ENCODE peak calls at places on chromosomes 6 and 20, in seven cellular contexts. One of them, this sample, is unnamed.

GRCh38 chr6:109998159-109998785 is 20.2 kb downstream of the GPR6 start:
- DNase-seq in ovary: no peak
- DNase-seq in hepatocyte: no peak
- DNase-seq in fibroblast of lung: no peak
- DNase-seq in GM10248: no peak
- DNase-seq in astrocyte of the spinal cord: no peak
- DNase-seq in right lobe of liver: no peak
- DNase-seq in this sample: no peak

GRCh38 chr20:37999526-38000263 is 33.6 kb downstream of the TTI1 start:
- DNase-seq in right lobe of liver: no peak
- DNase-seq in fibroblast of lung: peak
- DNase-seq in hepatocyte: no peak
- DNase-seq in ovary: no peak
- DNase-seq in GM10248: no peak
- DNase-seq in astrocyte of the spinal cord: no peak
- DNase-seq in this sample: no peak

GRCh38 chr6:89615882-89616281 is 22.7 kb downstream of the LYRM2 start:
- DNase-seq in astrocyte of the spinal cord: no peak
- DNase-seq in GM10248: no peak
- DNase-seq in right lobe of liver: no peak
- DNase-seq in hepatocyte: no peak
- DNase-seq in ovary: no peak
- DNase-seq in fibroblast of lung: no peak
- DNase-seq in this sample: no peak

GRCh38 chr6:33851959-33852358 is 48.2 kb upstream of the MLN start:
- DNase-seq in ovary: no peak
- DNase-seq in fibroblast of lung: no peak
- DNase-seq in GM10248: no peak
- DNase-seq in hepatocyte: peak
- DNase-seq in right lobe of liver: no peak
- DNase-seq in astrocyte of the spinal cord: no peak
- DNase-seq in this sample: peak

GRCh38 chr6:79868098-79868722 is 79.1 kb downstream of the ELOVL4 start:
- DNase-seq in hepatocyte: peak
- DNase-seq in ovary: no peak
- DNase-seq in astrocyte of the spinal cord: peak
- DNase-seq in GM10248: peak
- DNase-seq in right lobe of liver: no peak
- DNase-seq in fibroblast of lung: peak
- DNase-seq in this sample: peak

GRCh38 chr6:93423542-93423941 is 4.2 kb upstream of the EPHA7 start:
- DNase-seq in fibroblast of lung: peak
- DNase-seq in GM10248: no peak
- DNase-seq in right lobe of liver: no peak
- DNase-seq in astrocyte of the spinal cord: peak
- DNase-seq in ovary: no peak
- DNase-seq in hepatocyte: peak
- DNase-seq in this sample: peak

GRCh38 chr6:3456395-3456767 is 469 bp downstream of the SLC22A23 start:
- DNase-seq in hepatocyte: no peak
- DNase-seq in fibroblast of lung: no peak
- DNase-seq in astrocyte of the spinal cord: no peak
- DNase-seq in ovary: no peak
- DNase-seq in right lobe of liver: no peak
- DNase-seq in GM10248: peak
- DNase-seq in this sample: no peak

GRCh38 chr6:144262470-144263369 is 22.4 kb upstream of the UTRN start:
- DNase-seq in ovary: no peak
- DNase-seq in right lobe of liver: no peak
- DNase-seq in GM10248: no peak
- DNase-seq in fibroblast of lung: no peak
- DNase-seq in astrocyte of the spinal cord: no peak
- DNase-seq in hepatocyte: no peak
- DNase-seq in this sample: peak

GRCh38 chr6:111812080-111813038 is 60.9 kb downstream of the FYN start:
- DNase-seq in GM10248: no peak
- DNase-seq in hepatocyte: no peak
- DNase-seq in astrocyte of the spinal cord: no peak
- DNase-seq in right lobe of liver: no peak
- DNase-seq in ovary: no peak
- DNase-seq in fibroblast of lung: peak
- DNase-seq in this sample: no peak

GRCh38 chr6:170162771-170163404 is 128.0 kb downstream of the DLL1 start:
- DNase-seq in fibroblast of lung: no peak
- DNase-seq in astrocyte of the spinal cord: no peak
- DNase-seq in hepatocyte: no peak
- DNase-seq in GM10248: no peak
- DNase-seq in ovary: no peak
- DNase-seq in right lobe of liver: no peak
- DNase-seq in this sample: no peak

GRCh38 chr6:170106906-170107525 is 183.9 kb downstream of the DLL1 start:
- DNase-seq in GM10248: no peak
- DNase-seq in astrocyte of the spinal cord: no peak
- DNase-seq in hepatocyte: no peak
- DNase-seq in right lobe of liver: peak
- DNase-seq in fibroblast of lung: no peak
- DNase-seq in ovary: peak
- DNase-seq in this sample: no peak

GRCh38 chr6:4401408-4402367 is 266.3 kb upstream of the ECI2 start:
- DNase-seq in right lobe of liver: no peak
- DNase-seq in astrocyte of the spinal cord: no peak
- DNase-seq in ovary: peak
- DNase-seq in GM10248: no peak
- DNase-seq in fibroblast of lung: peak
- DNase-seq in hepatocyte: no peak
- DNase-seq in this sample: no peak

GRCh38 chr20:5745416-5745968 is 4.7 kb upstream of the SHLD1 start:
- DNase-seq in right lobe of liver: no peak
- DNase-seq in GM10248: no peak
- DNase-seq in hepatocyte: no peak
- DNase-seq in astrocyte of the spinal cord: no peak
- DNase-seq in ovary: no peak
- DNase-seq in fibroblast of lung: no peak
- DNase-seq in this sample: no peak

GRCh38 chr6:140806431-140806830 is 1326.3 kb upstream of the GJE1 start:
- DNase-seq in GM10248: no peak
- DNase-seq in right lobe of liver: no peak
- DNase-seq in astrocyte of the spinal cord: no peak
- DNase-seq in ovary: no peak
- DNase-seq in hepatocyte: no peak
- DNase-seq in fibroblast of lung: peak
- DNase-seq in this sample: no peak

GRCh38 chr6:157840776-157841175 is 17.7 kb downstream of the SNX9 start:
- DNase-seq in GM10248: no peak
- DNase-seq in right lobe of liver: no peak
- DNase-seq in ovary: no peak
- DNase-seq in hepatocyte: no peak
- DNase-seq in astrocyte of the spinal cord: peak
- DNase-seq in fibroblast of lung: peak
- DNase-seq in this sample: no peak

GRCh38 chr20:49045440-49046086 is 549 bp upstream of the CSE1L start:
- DNase-seq in astrocyte of the spinal cord: no peak
- DNase-seq in ovary: no peak
- DNase-seq in hepatocyte: peak
- DNase-seq in right lobe of liver: peak
- DNase-seq in fibroblast of lung: no peak
- DNase-seq in GM10248: peak
- DNase-seq in this sample: peak

GRCh38 chr20:2400290-2400689 is 19.6 kb downstream of the TGM6 start:
- DNase-seq in ovary: no peak
- DNase-seq in astrocyte of the spinal cord: no peak
- DNase-seq in right lobe of liver: no peak
- DNase-seq in hepatocyte: no peak
- DNase-seq in fibroblast of lung: no peak
- DNase-seq in GM10248: no peak
- DNase-seq in this sample: no peak

GRCh38 chr6:679282-679681 is 13.7 kb downstream of the EXOC2 start:
- DNase-seq in fibroblast of lung: peak
- DNase-seq in astrocyte of the spinal cord: no peak
- DNase-seq in GM10248: no peak
- DNase-seq in ovary: no peak
- DNase-seq in right lobe of liver: no peak
- DNase-seq in hepatocyte: no peak
- DNase-seq in this sample: no peak

GRCh38 chr6:159565181-159565580 is 127.9 kb downstream of the SOD2 start:
- DNase-seq in ovary: no peak
- DNase-seq in GM10248: no peak
- DNase-seq in hepatocyte: no peak
- DNase-seq in astrocyte of the spinal cord: no peak
- DNase-seq in right lobe of liver: no peak
- DNase-seq in fibroblast of lung: no peak
- DNase-seq in this sample: no peak

GRCh38 chr6:43948527-43949450 is 178.5 kb downstream of the MRPL14 start:
- DNase-seq in hepatocyte: no peak
- DNase-seq in ovary: no peak
- DNase-seq in GM10248: no peak
- DNase-seq in fibroblast of lung: peak
- DNase-seq in astrocyte of the spinal cord: peak
- DNase-seq in right lobe of liver: no peak
- DNase-seq in this sample: no peak

GRCh38 chr6:155252581-155252980 is 11.2 kb upstream of the CLDN20 start:
- DNase-seq in fibroblast of lung: no peak
- DNase-seq in right lobe of liver: no peak
- DNase-seq in ovary: no peak
- DNase-seq in hepatocyte: no peak
- DNase-seq in astrocyte of the spinal cord: no peak
- DNase-seq in GM10248: no peak
- DNase-seq in this sample: no peak

GRCh38 chr6:63476302-63476701 is 96.0 kb upstream of the LOC128125822 start:
- DNase-seq in right lobe of liver: peak
- DNase-seq in hepatocyte: peak
- DNase-seq in GM10248: no peak
- DNase-seq in fibroblast of lung: no peak
- DNase-seq in astrocyte of the spinal cord: no peak
- DNase-seq in ovary: no peak
- DNase-seq in this sample: no peak

GRCh38 chr6:168388641-168389633 is 52.0 kb upstream of the SMOC2 start:
- DNase-seq in hepatocyte: peak
- DNase-seq in right lobe of liver: peak
- DNase-seq in astrocyte of the spinal cord: no peak
- DNase-seq in GM10248: no peak
- DNase-seq in fibroblast of lung: no peak
- DNase-seq in ovary: no peak
- DNase-seq in this sample: no peak

GRCh38 chr6:130848945-130849344 is 21.7 kb downstream of the SMLR1 start:
- DNase-seq in hepatocyte: no peak
- DNase-seq in GM10248: peak
- DNase-seq in astrocyte of the spinal cord: no peak
- DNase-seq in ovary: no peak
- DNase-seq in fibroblast of lung: no peak
- DNase-seq in right lobe of liver: no peak
- DNase-seq in this sample: peak

GRCh38 chr20:24690408-24690807 is 221.0 kb downstream of the SYNDIG1 start:
- DNase-seq in right lobe of liver: peak
- DNase-seq in fibroblast of lung: no peak
- DNase-seq in astrocyte of the spinal cord: no peak
- DNase-seq in hepatocyte: no peak
- DNase-seq in ovary: no peak
- DNase-seq in GM10248: no peak
- DNase-seq in this sample: no peak

DNA sequence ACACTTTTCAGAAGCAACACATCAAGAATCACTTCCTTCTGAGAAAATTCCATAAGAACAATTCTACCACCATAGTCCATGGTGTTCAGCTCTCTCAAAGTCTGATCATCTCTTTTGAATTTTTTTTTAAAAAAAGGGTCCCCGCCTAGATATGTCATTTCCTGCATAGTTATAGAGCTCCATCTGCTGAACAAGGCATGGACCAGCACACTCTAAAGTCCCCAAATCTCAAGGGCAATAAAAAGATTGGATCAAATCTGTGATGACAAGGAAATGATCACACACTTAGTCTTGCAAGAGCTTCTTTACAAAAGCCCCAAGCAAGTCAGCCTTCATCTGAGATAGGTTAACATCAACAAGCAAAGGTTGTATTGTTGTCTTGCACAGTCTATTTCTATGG is 100.7 kb upstream of the STMND1 start:
- DNase-seq in astrocyte of the spinal cord: no peak
- DNase-seq in ovary: no peak
- DNase-seq in right lobe of liver: no peak
- DNase-seq in GM10248: no peak
- DNase-seq in hepatocyte: no peak
- DNase-seq in fibroblast of lung: no peak
- DNase-seq in this sample: no peak
- TF ChIP-seq CTCF in astrocyte of the spinal cord: peak
- TF ChIP-seq CTCF in ovary: no peak
- TF ChIP-seq CTCF in right lobe of liver: peak
- TF ChIP-seq CTCF in GM10248: no peak
- TF ChIP-seq CTCF in hepatocyte: no peak
- TF ChIP-seq CTCF in fibroblast of lung: peak
- TF ChIP-seq CTCF in this sample: no peak

DNA sequence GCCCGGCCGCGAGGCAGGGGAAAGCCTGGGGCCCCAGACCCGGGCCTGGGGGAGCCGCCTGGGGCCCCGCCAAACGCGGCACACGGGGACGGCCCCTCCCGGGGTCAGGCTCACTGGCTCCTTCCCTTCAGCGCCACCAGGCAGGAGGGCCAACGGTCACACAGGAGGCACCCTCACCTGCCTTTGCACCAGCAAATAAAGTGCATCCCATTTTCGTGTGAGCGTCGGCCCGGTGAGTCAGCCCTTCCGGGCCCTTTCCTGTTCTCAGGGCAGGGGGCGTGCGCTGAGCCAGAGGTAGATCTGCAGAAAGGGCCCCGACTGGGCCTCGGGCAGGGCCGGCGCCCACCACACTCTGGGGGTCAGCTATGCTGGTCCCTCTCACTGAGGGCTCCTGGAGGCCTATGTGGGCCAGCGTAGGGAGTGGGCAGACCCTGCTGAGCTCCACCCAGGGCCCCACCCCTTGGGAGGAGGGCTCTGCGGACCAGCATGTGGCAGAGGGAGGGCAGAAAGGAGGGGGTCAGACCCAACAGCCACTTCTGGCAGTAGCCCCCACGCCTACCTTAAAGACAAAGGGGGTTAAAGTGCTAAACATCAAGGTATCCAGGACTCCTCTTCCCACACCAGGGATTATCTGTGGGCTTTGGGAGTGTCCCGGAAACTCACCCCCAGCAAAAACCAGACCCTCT is 931 bp upstream of the UCKL1 start:
- DNase-seq in astrocyte of the spinal cord: peak
- DNase-seq in right lobe of liver: peak
- DNase-seq in fibroblast of lung: peak
- DNase-seq in hepatocyte: peak
- DNase-seq in ovary: peak
- DNase-seq in GM10248: peak
- DNase-seq in this sample: peak
- TF ChIP-seq CTCF in astrocyte of the spinal cord: peak
- TF ChIP-seq CTCF in right lobe of liver: no peak
- TF ChIP-seq CTCF in fibroblast of lung: no peak
- TF ChIP-seq CTCF in hepatocyte: peak
- TF ChIP-seq CTCF in ovary: peak
- TF ChIP-seq CTCF in GM10248: no peak
- TF ChIP-seq CTCF in this sample: peak

GRCh38 chr20:13423472-13424173 is 202.5 kb downstream of the ISM1 start:
- DNase-seq in fibroblast of lung: no peak
- DNase-seq in GM10248: no peak
- DNase-seq in hepatocyte: no peak
- DNase-seq in ovary: no peak
- DNase-seq in right lobe of liver: no peak
- DNase-seq in astrocyte of the spinal cord: no peak
- DNase-seq in this sample: no peak
- TF ChIP-seq CTCF in fibroblast of lung: no peak
- TF ChIP-seq CTCF in GM10248: no peak
- TF ChIP-seq CTCF in hepatocyte: no peak
- TF ChIP-seq CTCF in ovary: no peak
- TF ChIP-seq CTCF in right lobe of liver: no peak
- TF ChIP-seq CTCF in astrocyte of the spinal cord: no peak
- TF ChIP-seq CTCF in this sample: no peak

GRCh38 chr20:60715172-60715571 is 536.9 kb upstream of the CDH4 start:
- DNase-seq in fibroblast of lung: no peak
- DNase-seq in right lobe of liver: no peak
- DNase-seq in ovary: no peak
- DNase-seq in astrocyte of the spinal cord: no peak
- DNase-seq in hepatocyte: no peak
- DNase-seq in GM10248: no peak
- DNase-seq in this sample: no peak
- TF ChIP-seq CTCF in fibroblast of lung: no peak
- TF ChIP-seq CTCF in right lobe of liver: no peak
- TF ChIP-seq CTCF in ovary: no peak
- TF ChIP-seq CTCF in astrocyte of the spinal cord: no peak
- TF ChIP-seq CTCF in hepatocyte: no peak
- TF ChIP-seq CTCF in GM10248: no peak
- TF ChIP-seq CTCF in this sample: no peak

This sample was measured in activated CD8-positive, alpha-beta T cell treated with anti-CD3 and anti-CD28 coated beads for 36 hours.